ENCODE peak calls at places on chromosome 9, in five cellular contexts. A is prostate gland, B is psoas muscle, W is AG10803, M is fibroblast of lung. J is an unnamed sample.

GRCh38 chr9:93255994-93256877 is 72.3 kb downstream of the WNK2 start:
- DNase-seq in A (no peak), W (no peak), B (peak), M (no peak), J (no peak)

GRCh38 chr9:124284940-124285441 is 27.2 kb downstream of the NEK6 start:
- DNase-seq in A (no peak), B (no peak), W (peak), M (peak), J (no peak)

GRCh38 chr9:89277454-89277853 is 33.5 kb upstream of the CKS2 start:
- DNase-seq in M (peak), B (no peak), A (no peak), W (no peak), J (no peak)

GRCh38 chr9:86097510-86098224 is 1.7 kb downstream of the GOLM1 start:
- DNase-seq in A (no peak), M (no peak), W (no peak), B (no peak), J (no peak)

GRCh38 chr9:99103909-99104458 is 929 bp upstream of the TGFBR1 start:
- DNase-seq in B (peak), M (peak), W (peak), A (peak), J (no peak)

GRCh38 chr9:87604886-87605588 is 107.4 kb downstream of the DAPK1 start:
- DNase-seq in A (no peak), M (no peak), W (no peak), B (no peak), J (no peak)

GRCh38 chr9:122941560-122942234 is 877 bp downstream of the RABGAP1 start:
- DNase-seq in A (peak), B (no peak), W (peak), M (peak), J (no peak)

GRCh38 chr9:137453643-137454081 is 5.5 kb downstream of the NSMF start:
- DNase-seq in M (peak), B (peak), W (peak), A (peak), J (no peak)

GRCh38 chr9:89477395-89477794 is 20.5 kb downstream of the SEMA4D start:
- DNase-seq in A (no peak), W (no peak), M (no peak), B (no peak), J (no peak)

GRCh38 chr9:98506422-98507054 is 202.2 kb downstream of the GABBR2 start:
- DNase-seq in M (no peak), A (no peak), W (no peak), B (no peak), J (no peak)

GRCh38 chr9:117957267-117957666 is 253.1 kb downstream of the TLR4 start:
- DNase-seq in M (no peak), B (no peak), A (peak), W (no peak), J (no peak)

GRCh38 chr9:4211022-4211421 is 88.8 kb downstream of the GLIS3 start:
- DNase-seq in W (no peak), A (no peak), B (no peak), M (no peak), J (no peak)

GRCh38 chr9:78472111-78472510 is 175.2 kb downstream of the PSAT1 start:
- DNase-seq in M (no peak), B (no peak), W (no peak), A (no peak), J (no peak)

GRCh38 chr9:81318571-81318970 is 370.8 kb downstream of the TLE1 start:
- DNase-seq in B (no peak), W (peak), A (no peak), M (peak), J (peak)

GRCh38 chr9:98429613-98430012 is 174.2 kb upstream of the TBC1D2 start:
- DNase-seq in B (no peak), W (peak), M (peak), A (no peak), J (no peak)

GRCh38 chr9:71886015-71886414 is 25.0 kb downstream of the ABHD17B start:
- DNase-seq in M (no peak), A (no peak), W (no peak), B (no peak), J (no peak)

GRCh38 chr9:117480251-117480650 is 65.4 kb upstream of the ASTN2 start:
- DNase-seq in W (no peak), A (no peak), M (no peak), B (no peak), J (no peak)

GRCh38 chr9:114001410-114001685 is 76.8 kb downstream of the AMBP start:
- DNase-seq in B (no peak), A (no peak), M (no peak), W (no peak), J (no peak)

GRCh38 chr9:126397056-126397455 is 70.4 kb downstream of the MVB12B start:
- DNase-seq in W (no peak), A (no peak), B (no peak), M (no peak), J (no peak)

GRCh38 chr9:114902773-114903589 is 27.4 kb downstream of the TNFSF8 start:
- DNase-seq in B (no peak), A (no peak), M (peak), W (no peak), J (no peak)

GRCh38 chr9:131530546-131530929 is 525 bp downstream of the UCK1 start:
- DNase-seq in A (peak), B (peak), W (peak), M (no peak), J (no peak)

GRCh38 chr9:125744616-125745387 is 2.4 kb upstream of the PBX3 start:
- DNase-seq in A (no peak), M (peak), W (peak), B (no peak), J (no peak)

GRCh38 chr9:131271506-131271931 is 4.8 kb downstream of the FAM78A start:
- DNase-seq in A (no peak), M (no peak), W (no peak), B (peak), J (no peak)

GRCh38 chr9:76621011-76621410 is 143.2 kb upstream of the PCA3 start:
- DNase-seq in M (no peak), B (no peak), W (no peak), A (no peak), J (no peak)

GRCh38 chr9:26228273-26228672 is 550.0 kb upstream of the TUSC1 start:
- DNase-seq in W (no peak), M (no peak), A (no peak), B (no peak), J (no peak)

GRCh38 chr9:7935666-7936065 is 136.1 kb upstream of the DMAC1 start:
- DNase-seq in M (peak), A (no peak), W (no peak), B (no peak), J (no peak)

GRCh38 chr9:93218671-93219420 is 34.9 kb downstream of the WNK2 start:
- DNase-seq in W (no peak), B (peak), A (no peak), M (no peak), J (no peak)

GRCh38 chr9:100426532-100427365 is at the start of gene MSANTD3:
- DNase-seq in M (peak), A (peak), W (peak), B (peak), J (no peak)

GRCh38 chr9:20989923-20990341 is 41.5 kb downstream of the HACD4 start:
- DNase-seq in W (no peak), M (no peak), B (peak), A (peak), J (no peak)

GRCh38 chr9:101369884-101370531 is 14.8 kb downstream of the BAAT start:
- DNase-seq in B (no peak), M (no peak), A (no peak), W (no peak), J (no peak)

GRCh38 chr9:5274770-5275169 is 29.7 kb downstream of the RLN2 start:
- DNase-seq in A (no peak), B (no peak), M (no peak), W (no peak), J (no peak)

GRCh38 chr9:5278486-5278885 is 26.0 kb downstream of the RLN2 start:
- DNase-seq in A (no peak), M (no peak), W (no peak), B (no peak), J (no peak)
- H3K4me3 ChIP-seq in A (no peak), M (no peak), W (no peak), B (no peak), J (no peak)

DNA sequence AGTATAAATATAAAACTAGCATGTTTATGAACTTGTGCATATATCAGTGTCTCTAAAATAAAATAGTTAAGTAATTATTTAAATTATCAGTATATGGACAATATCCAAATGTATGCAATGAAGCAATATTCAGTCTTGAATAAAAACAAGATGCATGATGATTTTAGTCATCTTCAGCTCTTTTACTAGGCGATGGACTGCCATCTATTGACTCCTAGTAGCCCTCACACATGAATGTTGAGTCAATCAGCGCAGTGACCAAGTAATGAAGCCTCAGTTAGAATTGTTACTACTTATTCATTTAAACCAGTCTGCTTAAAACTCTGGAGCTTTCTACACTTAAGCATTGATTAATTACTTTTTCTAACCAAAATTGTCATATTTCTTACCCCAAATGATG is 92.9 kb upstream of the GRHPR start:
- DNase-seq in W (peak), A (no peak), M (peak), B (no peak), J (no peak)
- TF ChIP-seq CTCF in W (peak), A (no peak), M (peak), B (peak), J (peak)

GRCh38 chr9:91519520-91520270 is 96.1 kb upstream of the NFIL3 start:
- DNase-seq in M (no peak), B (no peak), A (no peak), W (peak), J (no peak)

GRCh38 chr9:91516781-91517180 is 93.1 kb upstream of the NFIL3 start:
- DNase-seq in A (no peak), B (no peak), M (no peak), W (no peak), J (no peak)

GRCh38 chr9:91515074-91515687 is 91.5 kb upstream of the NFIL3 start:
- DNase-seq in B (no peak), A (no peak), M (peak), W (peak), J (peak)

GRCh38 chr9:91516061-91516460 is 92.4 kb upstream of the NFIL3 start:
- DNase-seq in B (no peak), A (no peak), W (no peak), M (no peak), J (no peak)
- H3K4me3 ChIP-seq in B (no peak), A (no peak), W (no peak), M (no peak), J (no peak)

GRCh38 chr9:16257604-16258003 is 612.9 kb downstream of the BNC2 start:
- DNase-seq in M (no peak), B (no peak), W (no peak), A (no peak), J (no peak)
- TF ChIP-seq CTCF in M (peak), B (peak), W (peak), A (peak), J (peak)

J was measured in HFF-Myc.